ENCODE peak calls at places on chromosomes 12 and 14, in six cellular contexts. K is trophoblast cell, I is H1, J is neuronal stem cell, F is IMR-90, C is H9. P is an unnamed sample.

GRCh38 chr14:77457115-77457521 is 283 bp downstream of the VIPAS39 start:
- DNase-seq in F (peak; percentile 40), J (no peak), C (no peak), K (peak; percentile 53), I (no peak), P (no peak)

GRCh38 chr14:75301666-75302325 is 23.2 kb downstream of the FOS start:
- DNase-seq in I (no peak), F (no peak), J (no peak), K (peak; percentile 91), C (no peak), P (peak; percentile 76)

GRCh38 chr12:56676851-56677601 is 11.1 kb downstream of the PTGES3 start:
- DNase-seq in K (no peak), C (no peak), I (no peak), F (no peak), J (no peak), P (no peak)

GRCh38 chr14:95313707-95314106 is 6.0 kb downstream of the CLMN start:
- DNase-seq in F (peak; percentile 34), K (peak; percentile 66), J (no peak), C (no peak), I (no peak), P (peak; percentile 83)

GRCh38 chr14:61466249-61466904 is 145.0 kb downstream of the PRKCH start:
- DNase-seq in C (peak; percentile 49), F (peak; percentile 98), I (peak; percentile 46), K (peak; percentile 81), J (peak; percentile 29), P (peak; percentile 96)

GRCh38 chr14:103741876-103742275 is 26.3 kb downstream of the ZFYVE21 start:
- DNase-seq in F (no peak), J (no peak), C (no peak), K (no peak), I (no peak), P (no peak)

GRCh38 chr14:50475460-50475859 is 56.9 kb downstream of the MAP4K5 start:
- DNase-seq in F (peak; percentile 54), C (no peak), K (no peak), I (no peak), J (no peak), P (no peak)

GRCh38 chr12:20404576-20405346 is 36.4 kb downstream of the PDE3A start:
- DNase-seq in F (peak; percentile 6), K (no peak), C (no peak), I (no peak), J (no peak), P (no peak)

GRCh38 chr12:43289412-43289811 is 262.6 kb downstream of the ADAMTS20 start:
- DNase-seq in C (no peak), F (peak; percentile 34), J (no peak), K (no peak), I (no peak), P (no peak)

GRCh38 chr12:47267571-47267970 is 187.8 kb upstream of the AMIGO2 start:
- DNase-seq in C (no peak), J (no peak), I (no peak), K (peak; percentile 83), F (peak; percentile 26), P (no peak)

GRCh38 chr12:6303046-6303445 is 7.4 kb upstream of the PLEKHG6 start:
- DNase-seq in J (no peak), I (no peak), K (no peak), F (no peak), C (no peak), P (no peak)

GRCh38 chr12:28645436-28645835 is 455.2 kb downstream of the CCDC91 start:
- DNase-seq in K (no peak), F (no peak), C (no peak), J (no peak), I (no peak), P (no peak)

GRCh38 chr14:101547107-101547738 is 14.1 kb upstream of the DIO3 start:
- DNase-seq in C (no peak), J (no peak), I (no peak), F (no peak), K (no peak), P (no peak)

GRCh38 chr14:60189923-60190840 is 25.0 kb upstream of the DHRS7 start:
- DNase-seq in C (no peak), I (no peak), K (no peak), F (no peak), J (no peak), P (no peak)

GRCh38 chr12:89752331-89752730 is 43.7 kb upstream of the ATP2B1 start:
- DNase-seq in F (no peak), J (no peak), K (no peak), I (no peak), C (no peak), P (no peak)

GRCh38 chr14:81450100-81450531 is 50.0 kb upstream of the STON2 start:
- DNase-seq in K (peak; percentile 79), J (no peak), C (peak; percentile 63), I (peak; percentile 47), F (no peak), P (no peak)

GRCh38 chr14:104397956-104398355 is 181.6 kb upstream of the C14orf180 start:
- DNase-seq in I (no peak), F (no peak), J (no peak), K (no peak), C (no peak), P (peak; percentile 7)

GRCh38 chr14:89977668-89978067 is 21.9 kb downstream of the TDP1 start:
- DNase-seq in I (no peak), C (no peak), F (no peak), J (no peak), K (no peak), P (no peak)

GRCh38 chr14:104323551-104324175 is 185.3 kb downstream of the KIF26A start:
- DNase-seq in K (no peak), J (no peak), F (no peak), C (peak; percentile 14), I (no peak), P (no peak)

GRCh38 chr14:51534623-51535022 is 117.1 kb upstream of the FRMD6 start:
- DNase-seq in F (peak; percentile 67), J (no peak), C (no peak), I (no peak), K (peak; percentile 96), P (peak; percentile 38)

DNA sequence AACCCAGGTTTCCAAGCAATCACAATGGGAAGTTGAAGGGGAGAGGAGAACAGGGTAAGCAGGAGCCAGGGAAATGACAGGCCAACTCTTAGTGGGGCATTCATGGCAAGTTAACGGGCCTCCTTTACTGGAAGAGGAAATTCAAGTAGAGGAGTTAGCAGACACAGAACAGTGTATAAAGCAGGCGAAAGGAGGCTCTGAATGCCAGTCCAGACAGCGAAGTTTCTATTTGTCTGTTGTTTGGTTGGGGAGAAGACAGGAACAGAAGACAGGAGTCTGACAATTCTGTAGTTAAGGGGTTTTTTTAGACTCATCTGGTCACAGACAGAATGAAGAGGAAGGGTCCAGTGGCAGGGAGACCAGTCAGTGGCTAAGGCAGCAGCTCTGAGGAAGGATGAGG is at the start of gene ACSM4:
- DNase-seq in J (no peak), C (no peak), F (no peak), I (no peak), K (no peak), P (no peak)
- H4K91ac ChIP-seq in J (no peak within 1 kb of the TSS), C (no peak within 1 kb of the TSS), F (no peak within 1 kb of the TSS), I (no peak within 1 kb of the TSS), K (no peak within 1 kb of the TSS), P (no peak within 1 kb of the TSS)

DNA sequence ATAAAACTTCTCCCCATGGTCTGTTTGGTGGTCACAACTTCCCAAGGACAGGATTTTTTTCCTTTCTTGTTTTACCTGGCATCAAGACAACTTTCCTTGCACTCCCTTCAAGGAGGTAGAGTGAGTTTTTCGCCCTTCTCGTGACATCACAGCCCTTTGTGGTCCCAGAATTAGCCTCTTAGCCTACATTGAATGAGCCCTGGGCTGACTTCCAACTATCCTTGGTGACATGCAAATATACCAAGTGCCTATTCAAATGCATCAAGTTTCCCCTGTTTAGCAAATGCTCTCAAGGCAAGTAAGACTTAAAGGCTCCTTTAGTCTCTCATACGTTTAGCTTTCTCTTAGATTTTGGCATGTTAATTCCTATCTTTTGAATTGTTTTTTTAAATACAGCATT is 36.6 kb downstream of the TC2N start:
- DNase-seq in K (no peak), F (no peak), C (peak; percentile 56), I (peak; percentile 33), J (no peak), P (no peak)
- H4K91ac ChIP-seq in K (no peak overlapping the region), F (no peak overlapping the region), C (no peak overlapping the region), I (no peak overlapping the region), J (no peak overlapping the region), P (no peak overlapping the region)

GRCh38 chr14:38399652-38400051 is 143.8 kb upstream of the CLEC14A start:
- DNase-seq in I (no peak), K (no peak), J (no peak), C (no peak), F (no peak), P (no peak)
- H4K91ac ChIP-seq in I (no peak overlapping the region), K (no peak overlapping the region), J (no peak overlapping the region), C (no peak overlapping the region), F (no peak overlapping the region), P (no peak overlapping the region)

GRCh38 chr14:65106316-65106715 is 4.0 kb upstream of the MAX start:
- DNase-seq in C (no peak), K (no peak), I (no peak), F (no peak), J (no peak), P (no peak)

GRCh38 chr14:65107200-65107599 is 4.9 kb upstream of the MAX start:
- DNase-seq in C (no peak), I (no peak), J (no peak), F (no peak), K (no peak), P (no peak)

GRCh38 chr14:65115615-65116014 is 13.3 kb upstream of the MAX start:
- DNase-seq in F (no peak), C (no peak), J (no peak), I (no peak), K (no peak), P (no peak)

GRCh38 chr14:65109357-65109756 is 7.0 kb upstream of the MAX start:
- DNase-seq in F (no peak), I (no peak), J (no peak), K (no peak), C (no peak), P (no peak)

DNA sequence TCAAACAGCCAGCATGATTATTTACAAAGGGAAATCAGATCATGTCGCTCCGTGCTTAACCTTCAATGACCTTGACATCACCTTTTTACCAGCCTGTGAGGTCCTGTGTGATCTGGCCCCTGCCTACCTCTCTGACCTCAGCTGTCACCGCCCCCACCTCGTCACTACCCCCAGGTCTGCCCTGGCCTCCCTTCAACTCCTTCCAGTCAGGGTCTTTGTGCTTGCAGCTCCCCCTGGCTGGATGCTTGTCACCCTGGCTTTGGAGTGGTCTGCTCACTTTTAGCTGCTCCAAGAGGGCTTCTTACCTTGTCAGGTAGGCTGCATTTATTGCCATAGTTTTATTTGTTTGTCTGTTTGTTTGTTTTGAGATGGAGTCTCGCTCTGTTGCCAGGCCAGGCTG is 8.2 kb upstream of the MAX start:
- DNase-seq in J (no peak), K (no peak), C (peak; percentile 71), I (no peak), F (no peak), P (no peak)
- H4K91ac ChIP-seq in J (no peak overlapping the region), K (no peak overlapping the region), C (no peak overlapping the region), I (no peak overlapping the region), F (no peak overlapping the region), P (no peak overlapping the region)